ENCODE peak calls at places on chromosomes 6 and 20, in four cellular contexts. K is tibial artery, Z is mesendoderm, Y is astrocyte. T is an unnamed sample.

GRCh38 chr6:116371384-116372209 is 850 bp downstream of the DSE start:
- DNase-seq in K (peak; percentile 88), Z (peak; percentile 96), Y (peak; percentile 87), T (peak; percentile 94)

GRCh38 chr20:59738851-59739250 is 134.5 kb downstream of the PHACTR3 start:
- DNase-seq in K (no peak), Z (no peak), Y (no peak), T (no peak)

GRCh38 chr6:18585032-18585573 is 198.0 kb downstream of the RNF144B start:
- DNase-seq in K (peak; percentile 47), Z (peak; percentile 43), Y (peak; percentile 87), T (peak; percentile 86)

GRCh38 chr20:4809707-4810106 is 88.0 kb downstream of the PRND start:
- DNase-seq in K (no peak), Z (no peak), Y (no peak), T (no peak)

GRCh38 chr6:56713285-56713684 is 70.6 kb upstream of the DST start:
- DNase-seq in K (peak; percentile 54), Z (peak; percentile 76), Y (peak; percentile 92), T (peak; percentile 85)

GRCh38 chr20:61251529-61252393 is at the start of gene CDH4:
- DNase-seq in K (no peak), Z (peak; percentile 42), Y (no peak), T (no peak)

GRCh38 chr6:56909115-56909907 is 45.6 kb upstream of the BEND6 start:
- DNase-seq in K (no peak), Z (no peak), Y (peak; percentile 68), T (peak; percentile 39)

GRCh38 chr6:144343736-144344428 is 58.7 kb downstream of the UTRN start:
- DNase-seq in K (no peak), Z (no peak), Y (no peak), T (no peak)

GRCh38 chr6:3094815-3095214 is 23.7 kb upstream of the BPHL start:
- DNase-seq in K (no peak), Z (no peak), Y (no peak), T (no peak)
- H3K4me3 ChIP-seq in K (no peak overlapping the region), Z (no peak overlapping the region), Y (no peak overlapping the region), T (no peak overlapping the region)

GRCh38 chr6:14638932-14639875 is 521.6 kb downstream of the CD83 start:
- DNase-seq in K (no peak), Z (peak; percentile 66), Y (peak; percentile 41), T (peak; percentile 65)
- H3K4me3 ChIP-seq in K (peak overlapping the region; percentile 26), Z (no peak overlapping the region), Y (peak overlapping the region; percentile 38), T (no peak overlapping the region)

GRCh38 chr20:44356353-44356723 is 839 bp downstream of the HNF4A start:
- DNase-seq in K (no peak), Z (no peak), Y (no peak), T (no peak)
- H3K4me3 ChIP-seq in K (no peak overlapping the region), Z (no peak overlapping the region), Y (no peak overlapping the region), T (no peak overlapping the region)

DNA sequence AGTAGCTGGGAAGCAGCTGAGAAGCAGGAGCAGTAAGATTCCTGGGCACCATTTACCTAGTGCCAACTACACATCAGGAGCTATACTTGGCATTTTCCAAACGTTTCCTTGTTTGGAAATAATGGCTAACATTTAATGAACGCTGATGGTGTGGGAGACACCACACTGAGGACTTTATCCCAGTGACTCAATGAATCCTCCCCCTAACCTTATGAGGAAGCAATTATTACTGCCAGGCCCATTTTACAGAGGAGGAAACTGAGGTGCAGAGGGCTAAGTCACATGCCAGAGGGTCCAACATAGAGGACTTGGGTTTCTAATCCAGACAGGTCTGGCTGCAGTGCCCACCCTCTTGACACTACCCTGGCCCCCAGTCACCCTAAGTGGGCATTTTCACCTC is 6.1 kb downstream of the PTGIS start:
- DNase-seq in K (no peak), Z (no peak), Y (no peak), T (no peak)
- H3K4me3 ChIP-seq in K (peak overlapping the region; percentile 26), Z (no peak overlapping the region), Y (no peak overlapping the region), T (no peak overlapping the region)

GRCh38 chr6:139625998-139626975 is 251.8 kb upstream of the CITED2 start:
- DNase-seq in K (peak; percentile 28), Z (no peak), Y (no peak), T (peak; percentile 12)
- H3K4me3 ChIP-seq in K (no peak overlapping the region), Z (no peak overlapping the region), Y (no peak overlapping the region), T (no peak overlapping the region)